ENCODE peak calls at places on chromosome 19, in nine cellular contexts. One of them, this sample, is unnamed.

GRCh38 chr19:36652958-36653357 is 13.7 kb downstream of the ZNF461 start:
- DNase-seq in activated naive CD8-positive, alpha-beta T cell treated with anti-CD3 and anti-CD28 coated beads, Interleukin-2, amount 10 ng/mL, durations not matched to agents 7 days and 5 days: no peak
- DNase-seq in fibroblast of the aortic adventitia: no peak
- DNase-seq in BJ: no peak
- DNase-seq in stimulated activated CD4-positive, alpha-beta T cell treated with anti-CD3 and anti-CD28 coated beads, Interleukin-2, amount 100 ng/mL, for 48 hours: no peak
- DNase-seq in thoracic aorta: no peak
- DNase-seq in memory B cell: no peak
- DNase-seq in left cardiac atrium: no peak
- DNase-seq in cardiac fibroblast: no peak
- DNase-seq in this sample: no peak

GRCh38 chr19:9819590-9819898 is 665 bp upstream of the FBXL12 start:
- DNase-seq in activated naive CD8-positive, alpha-beta T cell treated with anti-CD3 and anti-CD28 coated beads, Interleukin-2, amount 10 ng/mL, durations not matched to agents 7 days and 5 days: no peak
- DNase-seq in fibroblast of the aortic adventitia: no peak
- DNase-seq in BJ: no peak
- DNase-seq in stimulated activated CD4-positive, alpha-beta T cell treated with anti-CD3 and anti-CD28 coated beads, Interleukin-2, amount 100 ng/mL, for 48 hours: no peak
- DNase-seq in thoracic aorta: no peak
- DNase-seq in memory B cell: no peak
- DNase-seq in left cardiac atrium: no peak
- DNase-seq in cardiac fibroblast: no peak
- DNase-seq in this sample: no peak

GRCh38 chr19:40525234-40526051 is 51.2 kb upstream of the SHKBP1 start:
- DNase-seq in activated naive CD8-positive, alpha-beta T cell treated with anti-CD3 and anti-CD28 coated beads, Interleukin-2, amount 10 ng/mL, durations not matched to agents 7 days and 5 days: no peak
- DNase-seq in fibroblast of the aortic adventitia: no peak
- DNase-seq in BJ: no peak
- DNase-seq in stimulated activated CD4-positive, alpha-beta T cell treated with anti-CD3 and anti-CD28 coated beads, Interleukin-2, amount 100 ng/mL, for 48 hours: no peak
- DNase-seq in thoracic aorta: no peak
- DNase-seq in memory B cell: no peak
- DNase-seq in left cardiac atrium: no peak
- DNase-seq in cardiac fibroblast: no peak
- DNase-seq in this sample: no peak

GRCh38 chr19:10432736-10433130 is 12.4 kb downstream of the PDE4A start:
- DNase-seq in activated naive CD8-positive, alpha-beta T cell treated with anti-CD3 and anti-CD28 coated beads, Interleukin-2, amount 10 ng/mL, durations not matched to agents 7 days and 5 days: no peak
- DNase-seq in fibroblast of the aortic adventitia: no peak
- DNase-seq in BJ: no peak
- DNase-seq in stimulated activated CD4-positive, alpha-beta T cell treated with anti-CD3 and anti-CD28 coated beads, Interleukin-2, amount 100 ng/mL, for 48 hours: no peak
- DNase-seq in thoracic aorta: no peak
- DNase-seq in memory B cell: no peak
- DNase-seq in left cardiac atrium: no peak
- DNase-seq in cardiac fibroblast: no peak
- DNase-seq in this sample: no peak

GRCh38 chr19:1063909-1064660 is 2.9 kb upstream of the ARHGAP45 start:
- DNase-seq in activated naive CD8-positive, alpha-beta T cell treated with anti-CD3 and anti-CD28 coated beads, Interleukin-2, amount 10 ng/mL, durations not matched to agents 7 days and 5 days: peak; percentile 35
- DNase-seq in fibroblast of the aortic adventitia: no peak
- DNase-seq in BJ: no peak
- DNase-seq in stimulated activated CD4-positive, alpha-beta T cell treated with anti-CD3 and anti-CD28 coated beads, Interleukin-2, amount 100 ng/mL, for 48 hours: no peak
- DNase-seq in thoracic aorta: no peak
- DNase-seq in memory B cell: no peak
- DNase-seq in left cardiac atrium: no peak
- DNase-seq in cardiac fibroblast: no peak
- DNase-seq in this sample: no peak

GRCh38 chr19:41883821-41884733 is 1.1 kb downstream of the ARHGEF1 start:
- DNase-seq in activated naive CD8-positive, alpha-beta T cell treated with anti-CD3 and anti-CD28 coated beads, Interleukin-2, amount 10 ng/mL, durations not matched to agents 7 days and 5 days: peak; percentile 93
- DNase-seq in fibroblast of the aortic adventitia: peak; percentile 95
- DNase-seq in BJ: peak; percentile 73
- DNase-seq in stimulated activated CD4-positive, alpha-beta T cell treated with anti-CD3 and anti-CD28 coated beads, Interleukin-2, amount 100 ng/mL, for 48 hours: peak; percentile 82
- DNase-seq in thoracic aorta: peak; percentile 67
- DNase-seq in memory B cell: peak; percentile 87
- DNase-seq in left cardiac atrium: peak; percentile 95
- DNase-seq in cardiac fibroblast: peak; percentile 96
- DNase-seq in this sample: peak; percentile 82

GRCh38 chr19:16368385-16369305 is 44.0 kb downstream of the KLF2 start:
- DNase-seq in activated naive CD8-positive, alpha-beta T cell treated with anti-CD3 and anti-CD28 coated beads, Interleukin-2, amount 10 ng/mL, durations not matched to agents 7 days and 5 days: peak; percentile 70
- DNase-seq in fibroblast of the aortic adventitia: no peak
- DNase-seq in BJ: no peak
- DNase-seq in stimulated activated CD4-positive, alpha-beta T cell treated with anti-CD3 and anti-CD28 coated beads, Interleukin-2, amount 100 ng/mL, for 48 hours: no peak
- DNase-seq in thoracic aorta: no peak
- DNase-seq in memory B cell: no peak
- DNase-seq in left cardiac atrium: no peak
- DNase-seq in cardiac fibroblast: no peak
- DNase-seq in this sample: no peak

GRCh38 chr19:7943444-7944176 is at the start of gene TIMM44:
- DNase-seq in activated naive CD8-positive, alpha-beta T cell treated with anti-CD3 and anti-CD28 coated beads, Interleukin-2, amount 10 ng/mL, durations not matched to agents 7 days and 5 days: peak; percentile 97
- DNase-seq in fibroblast of the aortic adventitia: peak; percentile 99
- DNase-seq in BJ: peak; percentile 98
- DNase-seq in stimulated activated CD4-positive, alpha-beta T cell treated with anti-CD3 and anti-CD28 coated beads, Interleukin-2, amount 100 ng/mL, for 48 hours: peak; percentile 97
- DNase-seq in thoracic aorta: peak; percentile 95
- DNase-seq in memory B cell: peak; percentile 98
- DNase-seq in left cardiac atrium: peak; percentile 99
- DNase-seq in cardiac fibroblast: peak; percentile 100
- DNase-seq in this sample: peak; percentile 98

GRCh38 chr19:41175825-41176734 is 16.9 kb upstream of the CYP2S1 start:
- DNase-seq in activated naive CD8-positive, alpha-beta T cell treated with anti-CD3 and anti-CD28 coated beads, Interleukin-2, amount 10 ng/mL, durations not matched to agents 7 days and 5 days: peak; percentile 44
- DNase-seq in fibroblast of the aortic adventitia: peak; percentile 89
- DNase-seq in BJ: peak; percentile 38
- DNase-seq in stimulated activated CD4-positive, alpha-beta T cell treated with anti-CD3 and anti-CD28 coated beads, Interleukin-2, amount 100 ng/mL, for 48 hours: peak; percentile 14
- DNase-seq in thoracic aorta: no peak
- DNase-seq in memory B cell: no peak
- DNase-seq in left cardiac atrium: peak; percentile 40
- DNase-seq in cardiac fibroblast: peak; percentile 65
- DNase-seq in this sample: peak; percentile 54

GRCh38 chr19:41294393-41294792 is 15.6 kb upstream of the CCDC97 start:
- DNase-seq in activated naive CD8-positive, alpha-beta T cell treated with anti-CD3 and anti-CD28 coated beads, Interleukin-2, amount 10 ng/mL, durations not matched to agents 7 days and 5 days: no peak
- DNase-seq in fibroblast of the aortic adventitia: no peak
- DNase-seq in BJ: no peak
- DNase-seq in stimulated activated CD4-positive, alpha-beta T cell treated with anti-CD3 and anti-CD28 coated beads, Interleukin-2, amount 100 ng/mL, for 48 hours: no peak
- DNase-seq in thoracic aorta: no peak
- DNase-seq in memory B cell: no peak
- DNase-seq in left cardiac atrium: no peak
- DNase-seq in cardiac fibroblast: no peak
- DNase-seq in this sample: no peak

GRCh38 chr19:492091-492531 is 4.2 kb upstream of the MADCAM1 start:
- DNase-seq in activated naive CD8-positive, alpha-beta T cell treated with anti-CD3 and anti-CD28 coated beads, Interleukin-2, amount 10 ng/mL, durations not matched to agents 7 days and 5 days: no peak
- DNase-seq in fibroblast of the aortic adventitia: peak; percentile 11
- DNase-seq in BJ: no peak
- DNase-seq in stimulated activated CD4-positive, alpha-beta T cell treated with anti-CD3 and anti-CD28 coated beads, Interleukin-2, amount 100 ng/mL, for 48 hours: no peak
- DNase-seq in thoracic aorta: no peak
- DNase-seq in memory B cell: no peak
- DNase-seq in left cardiac atrium: peak; percentile 21
- DNase-seq in cardiac fibroblast: no peak
- DNase-seq in this sample: no peak

GRCh38 chr19:4374451-4375163 is 25.7 kb downstream of the SH3GL1 start:
- DNase-seq in activated naive CD8-positive, alpha-beta T cell treated with anti-CD3 and anti-CD28 coated beads, Interleukin-2, amount 10 ng/mL, durations not matched to agents 7 days and 5 days: no peak
- DNase-seq in fibroblast of the aortic adventitia: peak; percentile 92
- DNase-seq in BJ: peak; percentile 65
- DNase-seq in stimulated activated CD4-positive, alpha-beta T cell treated with anti-CD3 and anti-CD28 coated beads, Interleukin-2, amount 100 ng/mL, for 48 hours: no peak
- DNase-seq in thoracic aorta: peak; percentile 74
- DNase-seq in memory B cell: no peak
- DNase-seq in left cardiac atrium: peak; percentile 89
- DNase-seq in cardiac fibroblast: peak; percentile 95
- DNase-seq in this sample: no peak

GRCh38 chr19:32372726-32373613 is 27.6 kb downstream of the ZNF507 start:
- DNase-seq in activated naive CD8-positive, alpha-beta T cell treated with anti-CD3 and anti-CD28 coated beads, Interleukin-2, amount 10 ng/mL, durations not matched to agents 7 days and 5 days: no peak
- DNase-seq in fibroblast of the aortic adventitia: no peak
- DNase-seq in BJ: no peak
- DNase-seq in stimulated activated CD4-positive, alpha-beta T cell treated with anti-CD3 and anti-CD28 coated beads, Interleukin-2, amount 100 ng/mL, for 48 hours: no peak
- DNase-seq in thoracic aorta: no peak
- DNase-seq in memory B cell: no peak
- DNase-seq in left cardiac atrium: no peak
- DNase-seq in cardiac fibroblast: peak; percentile 44
- DNase-seq in this sample: no peak

GRCh38 chr19:33546656-33547055 is 25.1 kb upstream of the PEPD start:
- DNase-seq in activated naive CD8-positive, alpha-beta T cell treated with anti-CD3 and anti-CD28 coated beads, Interleukin-2, amount 10 ng/mL, durations not matched to agents 7 days and 5 days: no peak
- DNase-seq in fibroblast of the aortic adventitia: no peak
- DNase-seq in BJ: no peak
- DNase-seq in stimulated activated CD4-positive, alpha-beta T cell treated with anti-CD3 and anti-CD28 coated beads, Interleukin-2, amount 100 ng/mL, for 48 hours: no peak
- DNase-seq in thoracic aorta: no peak
- DNase-seq in memory B cell: no peak
- DNase-seq in left cardiac atrium: no peak
- DNase-seq in cardiac fibroblast: no peak
- DNase-seq in this sample: no peak